ENCODE peak calls at places on chromosomes 13 and 19, in seven cellular contexts. V is bronchial epithelial cell; U is IMR-90; Z is heart right ventricle; K is CD4-positive, alpha-beta T cell; F is WTC11; C is hepatocyte. X is an unnamed sample.

GRCh38 chr19:51695702-51696315 is 2.7 kb downstream of the SPACA6 start:
- DNase-seq in Z (no peak), U (no peak), V (no peak), K (no peak), F (no peak), C (no peak), X (no peak)

GRCh38 chr19:48568345-48568886 is 16.4 kb downstream of the SULT2B1 start:
- DNase-seq in U (peak; percentile 88), V (peak; percentile 85), C (peak; percentile 91), Z (peak; percentile 84), F (no peak), K (no peak), X (peak; percentile 89)

GRCh38 chr19:54183431-54183830 is 5.9 kb downstream of the MBOAT7 start:
- DNase-seq in U (no peak), F (no peak), Z (no peak), C (no peak), K (no peak), V (no peak), X (no peak)

GRCh38 chr19:16801599-16801998 is 27.6 kb upstream of the SIN3B start:
- DNase-seq in V (peak; percentile 45), F (no peak), Z (no peak), U (peak; percentile 71), K (no peak), C (no peak), X (peak; percentile 35)

GRCh38 chr13:43301341-43301969 is 278.1 kb downstream of the DNAJC15 start:
- DNase-seq in C (no peak), F (no peak), V (no peak), U (peak; percentile 57), Z (no peak), K (no peak), X (no peak)

GRCh38 chr19:52646571-52647222 is 8.5 kb upstream of the ZNF83 start:
- DNase-seq in K (no peak), U (peak; percentile 29), Z (no peak), C (no peak), F (no peak), V (no peak), X (no peak)

GRCh38 chr19:6424190-6424938 is at the start of gene KHSRP:
- DNase-seq in C (peak; percentile 56), Z (peak; percentile 34), K (peak; percentile 17), U (no peak), V (no peak), F (no peak), X (no peak)

GRCh38 chr19:44807162-44807561 is 1.7 kb upstream of the BCAM start:
- DNase-seq in F (no peak), C (peak; percentile 82), Z (no peak), K (no peak), V (peak; percentile 87), U (no peak), X (no peak)

GRCh38 chr19:15195381-15195964 is 5.3 kb downstream of the NOTCH3 start:
- DNase-seq in F (peak; percentile 78), U (peak; percentile 61), Z (peak; percentile 67), K (no peak), V (peak; percentile 84), C (peak; percentile 90), X (peak; percentile 39)

GRCh38 chr19:28746486-28746885 is 466.5 kb downstream of the UQCRFS1 start:
- DNase-seq in K (no peak), F (no peak), V (no peak), Z (no peak), C (no peak), U (no peak), X (no peak)

GRCh38 chr13:84126671-84127171 is 244.4 kb upstream of the SLITRK1 start:
- DNase-seq in F (no peak), U (no peak), V (peak; percentile 28), C (peak; percentile 5), Z (no peak), K (no peak), X (no peak)

GRCh38 chr19:16374436-16374835 is 49.8 kb downstream of the KLF2 start:
- DNase-seq in C (no peak), F (no peak), K (no peak), V (no peak), Z (no peak), U (no peak), X (no peak)

GRCh38 chr19:1417145-1417544 is 9.8 kb downstream of the DAZAP1 start:
- DNase-seq in V (peak; percentile 30), C (no peak), Z (no peak), F (no peak), U (peak; percentile 64), K (no peak), X (no peak)

GRCh38 chr13:36130542-36131214 is 504 bp downstream of the DCLK1 start:
- DNase-seq in U (no peak), K (no peak), Z (peak; percentile 40), C (peak; percentile 29), F (peak; percentile 59), V (no peak), X (no peak)

GRCh38 chr19:281156-281853 is 9.9 kb downstream of the PLPP2 start:
- DNase-seq in F (no peak), K (no peak), U (no peak), Z (no peak), C (no peak), V (no peak), X (no peak)

GRCh38 chr19:28393574-28394336 is 819.2 kb downstream of the UQCRFS1 start:
- DNase-seq in Z (no peak), F (no peak), K (peak; percentile 48), V (no peak), U (no peak), C (no peak), X (no peak)

GRCh38 chr13:54945978-54946377 is 1917.4 kb downstream of the OLFM4 start:
- DNase-seq in C (no peak), K (no peak), V (no peak), U (no peak), Z (no peak), F (no peak), X (no peak)
- TF ChIP-seq CTCF in C (no peak), K (no peak), V (no peak), U (no peak), Z (no peak), F (no peak), X (no peak)

GRCh38 chr13:67367385-67367784 is 137.2 kb upstream of the PCDH9 start:
- DNase-seq in C (no peak), U (no peak), F (no peak), K (no peak), V (no peak), Z (no peak), X (no peak)

GRCh38 chr13:67369895-67370660 is 139.9 kb upstream of the PCDH9 start:
- DNase-seq in Z (no peak), K (no peak), V (peak; percentile 8), C (peak; percentile 43), F (no peak), U (peak; percentile 92), X (peak; percentile 3)

DNA sequence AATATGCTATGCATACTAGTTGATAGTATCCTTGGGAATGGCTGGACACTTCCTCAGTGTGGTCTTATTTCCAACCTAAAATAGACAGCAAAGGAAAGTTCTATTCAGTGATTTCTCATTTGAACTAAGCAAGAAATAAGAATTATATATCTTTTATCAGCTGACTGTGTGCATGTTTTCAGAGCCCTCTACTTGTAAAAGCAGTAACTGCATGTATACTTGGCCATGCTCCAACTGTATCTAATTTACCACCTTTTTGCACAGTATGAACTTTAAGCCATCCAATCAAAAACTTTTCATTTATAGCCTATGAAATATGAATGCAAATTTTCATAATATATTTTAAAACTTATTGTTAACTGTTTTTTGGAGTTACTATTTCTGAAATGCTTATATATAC is 136.4 kb upstream of the PCDH9 start:
- DNase-seq in V (peak; percentile 19), Z (no peak), U (peak; percentile 50), F (no peak), C (peak; percentile 22), K (no peak), X (no peak)
- TF ChIP-seq CTCF in V (no peak), Z (no peak), U (peak; percentile 31), F (no peak), C (no peak), K (no peak), X (no peak)

DNA sequence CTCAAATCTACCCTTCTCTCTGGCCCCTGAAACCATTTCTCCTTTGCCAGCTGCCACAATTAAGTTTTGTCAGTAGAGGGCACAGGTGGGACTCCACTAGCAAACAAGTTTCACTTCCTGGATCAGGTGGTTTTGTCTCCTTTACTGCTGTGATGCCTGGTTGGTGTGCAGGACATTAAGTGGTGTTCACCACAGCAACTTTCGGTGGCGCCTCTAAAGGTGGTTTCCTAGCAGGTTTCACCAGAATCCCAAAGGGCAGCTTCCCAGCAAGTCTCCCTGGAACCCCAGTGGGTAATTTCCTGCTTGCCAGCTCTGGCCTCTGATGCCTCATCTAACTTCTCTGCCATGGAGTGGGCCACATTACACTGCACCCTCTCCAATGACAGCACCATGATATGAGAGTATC is 16.6 kb downstream of the MED4 start:
- DNase-seq in K (no peak), C (no peak), Z (no peak), F (no peak), V (peak; percentile 26), U (no peak), X (no peak)
- TF ChIP-seq CTCF in K (no peak), C (peak; percentile 17), Z (no peak), F (no peak), V (no peak), U (no peak), X (no peak)

GRCh38 chr13:73412933-73413332 is 354.1 kb downstream of the KLF5 start:
- DNase-seq in Z (no peak), F (no peak), V (peak; percentile 86), C (no peak), K (no peak), U (no peak), X (no peak)

GRCh38 chr13:73422973-73423372 is 364.2 kb downstream of the KLF5 start:
- DNase-seq in U (no peak), F (no peak), C (peak; percentile 25), Z (no peak), K (no peak), V (no peak), X (no peak)

GRCh38 chr13:73416093-73416492 is 357.3 kb downstream of the KLF5 start:
- DNase-seq in C (no peak), U (no peak), F (no peak), Z (no peak), K (no peak), V (no peak), X (peak; percentile 31)

GRCh38 chr13:73421310-73421912 is 362.6 kb downstream of the KLF5 start:
- DNase-seq in Z (no peak), K (no peak), V (peak; percentile 100), U (peak; percentile 68), F (no peak), C (no peak), X (peak; percentile 22)

DNA sequence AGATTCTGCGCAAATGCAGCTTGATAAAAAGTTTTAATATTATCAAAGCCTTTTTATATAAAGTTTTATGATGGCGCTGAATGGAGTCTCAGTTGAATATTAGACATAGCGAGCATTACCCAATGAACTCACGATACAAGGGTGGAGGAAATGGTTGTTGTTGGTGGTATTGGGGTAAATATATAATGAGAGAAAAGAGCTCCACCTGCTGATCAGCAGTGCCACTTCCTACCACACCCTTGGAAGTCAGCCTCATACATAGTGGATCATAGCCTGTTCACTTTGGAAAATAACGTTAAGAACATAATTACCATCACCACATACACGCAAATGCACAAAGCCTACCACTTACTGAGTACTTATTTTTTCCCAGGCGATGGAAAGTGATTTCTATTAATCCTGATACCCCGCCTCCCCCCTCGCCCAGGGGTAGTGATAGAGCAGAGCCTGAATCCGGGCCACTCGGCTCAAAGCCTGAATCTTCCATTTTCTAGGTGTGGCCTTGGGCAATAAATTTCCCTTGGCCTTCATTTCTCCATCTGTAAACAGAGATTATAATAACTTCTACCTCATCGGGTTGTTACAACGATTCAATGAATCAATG is 358.3 kb downstream of the KLF5 start:
- DNase-seq in V (no peak), U (no peak), Z (no peak), K (no peak), F (no peak), C (no peak), X (no peak)
- TF ChIP-seq CTCF in V (peak; percentile 13), U (peak; percentile 18), Z (no peak), K (no peak), F (no peak), C (peak; percentile 11), X (peak; percentile 66)